ENCODE peak calls at places on chromosomes 16 and 17, in nine cellular contexts. One of them, this sample, is unnamed.

GRCh38 chr17:4903051-4903818 is at the start of gene CHRNE:
- DNase-seq in foreskin fibroblast: peak
- DNase-seq in fibroblast of lung: peak
- DNase-seq in fibroblast of mammary gland: peak
- DNase-seq in IMR-90: peak
- DNase-seq in upper lobe of right lung: no peak
- DNase-seq in fibroblast of the aortic adventitia: peak
- DNase-seq in cardiac fibroblast: peak
- DNase-seq in kidney: peak
- DNase-seq in this sample: peak

GRCh38 chr16:83931556-83931955 is 21.5 kb upstream of the OSGIN1 start:
- DNase-seq in kidney: peak
- DNase-seq in upper lobe of right lung: no peak
- DNase-seq in cardiac fibroblast: no peak
- DNase-seq in fibroblast of the aortic adventitia: no peak
- DNase-seq in IMR-90: no peak
- DNase-seq in foreskin fibroblast: no peak
- DNase-seq in fibroblast of lung: no peak
- DNase-seq in fibroblast of mammary gland: no peak
- DNase-seq in this sample: no peak

GRCh38 chr17:4375039-4375748 is 8.7 kb upstream of the UBE2G1 start:
- DNase-seq in kidney: peak
- DNase-seq in IMR-90: no peak
- DNase-seq in foreskin fibroblast: no peak
- DNase-seq in upper lobe of right lung: no peak
- DNase-seq in fibroblast of lung: no peak
- DNase-seq in cardiac fibroblast: no peak
- DNase-seq in fibroblast of the aortic adventitia: no peak
- DNase-seq in fibroblast of mammary gland: no peak
- DNase-seq in this sample: no peak

GRCh38 chr16:71172808-71173207 is 57.7 kb downstream of the HYDIN start:
- DNase-seq in fibroblast of the aortic adventitia: no peak
- DNase-seq in IMR-90: no peak
- DNase-seq in cardiac fibroblast: no peak
- DNase-seq in upper lobe of right lung: no peak
- DNase-seq in fibroblast of lung: no peak
- DNase-seq in kidney: no peak
- DNase-seq in foreskin fibroblast: no peak
- DNase-seq in fibroblast of mammary gland: no peak
- DNase-seq in this sample: no peak

GRCh38 chr17:66533572-66533971 is 231.2 kb downstream of the PRKCA start:
- DNase-seq in upper lobe of right lung: no peak
- DNase-seq in fibroblast of mammary gland: peak
- DNase-seq in kidney: no peak
- DNase-seq in fibroblast of lung: peak
- DNase-seq in foreskin fibroblast: no peak
- DNase-seq in cardiac fibroblast: no peak
- DNase-seq in fibroblast of the aortic adventitia: peak
- DNase-seq in IMR-90: peak
- DNase-seq in this sample: peak

GRCh38 chr17:4808378-4808767 is 1.4 kb downstream of the PLD2 start:
- DNase-seq in fibroblast of mammary gland: no peak
- DNase-seq in fibroblast of lung: peak
- DNase-seq in foreskin fibroblast: peak
- DNase-seq in upper lobe of right lung: peak
- DNase-seq in IMR-90: no peak
- DNase-seq in kidney: no peak
- DNase-seq in fibroblast of the aortic adventitia: peak
- DNase-seq in cardiac fibroblast: no peak
- DNase-seq in this sample: no peak

GRCh38 chr17:48351916-48352332 is 78.1 kb downstream of the SKAP1 start:
- DNase-seq in fibroblast of lung: peak
- DNase-seq in fibroblast of the aortic adventitia: peak
- DNase-seq in upper lobe of right lung: no peak
- DNase-seq in kidney: no peak
- DNase-seq in foreskin fibroblast: peak
- DNase-seq in IMR-90: peak
- DNase-seq in fibroblast of mammary gland: peak
- DNase-seq in cardiac fibroblast: peak
- DNase-seq in this sample: no peak

GRCh38 chr16:24041834-24042631 is 206.2 kb downstream of the PRKCB start:
- DNase-seq in fibroblast of the aortic adventitia: peak
- DNase-seq in foreskin fibroblast: peak
- DNase-seq in fibroblast of lung: peak
- DNase-seq in upper lobe of right lung: peak
- DNase-seq in fibroblast of mammary gland: peak
- DNase-seq in IMR-90: peak
- DNase-seq in cardiac fibroblast: peak
- DNase-seq in kidney: no peak
- DNase-seq in this sample: no peak

GRCh38 chr17:37465058-37465616 is 24.6 kb upstream of the DUSP14 start:
- DNase-seq in upper lobe of right lung: no peak
- DNase-seq in IMR-90: peak
- DNase-seq in kidney: no peak
- DNase-seq in fibroblast of the aortic adventitia: peak
- DNase-seq in cardiac fibroblast: peak
- DNase-seq in foreskin fibroblast: peak
- DNase-seq in fibroblast of lung: peak
- DNase-seq in fibroblast of mammary gland: peak
- DNase-seq in this sample: no peak

GRCh38 chr16:58337090-58337444 is 42.2 kb upstream of the PRSS54 start:
- DNase-seq in fibroblast of lung: no peak
- DNase-seq in cardiac fibroblast: no peak
- DNase-seq in upper lobe of right lung: no peak
- DNase-seq in foreskin fibroblast: no peak
- DNase-seq in kidney: no peak
- DNase-seq in fibroblast of mammary gland: no peak
- DNase-seq in fibroblast of the aortic adventitia: no peak
- DNase-seq in IMR-90: no peak
- DNase-seq in this sample: no peak
- H3K4me3 ChIP-seq in fibroblast of lung: peak
- H3K4me3 ChIP-seq in cardiac fibroblast: no peak
- H3K4me3 ChIP-seq in upper lobe of right lung: peak
- H3K4me3 ChIP-seq in foreskin fibroblast: peak
- H3K4me3 ChIP-seq in kidney: peak
- H3K4me3 ChIP-seq in fibroblast of mammary gland: no peak
- H3K4me3 ChIP-seq in fibroblast of the aortic adventitia: peak
- H3K4me3 ChIP-seq in IMR-90: no peak
- H3K4me3 ChIP-seq in this sample: peak

DNA sequence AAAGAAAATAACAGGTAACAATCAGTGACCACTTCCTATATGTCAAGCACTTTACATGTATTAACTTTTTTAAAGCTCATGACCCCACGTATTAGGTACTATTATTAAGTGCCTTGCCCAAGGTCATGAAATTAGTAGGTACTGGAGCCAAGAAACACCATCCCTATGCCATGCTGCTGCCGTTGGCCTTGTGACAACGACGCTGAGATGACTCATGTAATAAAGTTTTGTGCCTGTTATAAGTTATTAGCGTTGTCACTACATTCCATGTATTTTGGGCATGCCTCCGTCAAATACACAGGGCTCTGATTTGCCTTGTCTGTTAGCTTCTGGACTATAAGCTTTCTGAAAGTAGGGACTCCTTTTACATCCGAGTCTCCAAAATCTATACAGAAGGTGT is 1.4 kb downstream of the BBS2 start:
- DNase-seq in fibroblast of the aortic adventitia: no peak
- DNase-seq in kidney: no peak
- DNase-seq in foreskin fibroblast: peak
- DNase-seq in cardiac fibroblast: no peak
- DNase-seq in fibroblast of mammary gland: peak
- DNase-seq in fibroblast of lung: no peak
- DNase-seq in IMR-90: no peak
- DNase-seq in upper lobe of right lung: no peak
- DNase-seq in this sample: no peak
- H3K4me3 ChIP-seq in fibroblast of the aortic adventitia: no peak
- H3K4me3 ChIP-seq in kidney: no peak
- H3K4me3 ChIP-seq in foreskin fibroblast: no peak
- H3K4me3 ChIP-seq in cardiac fibroblast: no peak
- H3K4me3 ChIP-seq in fibroblast of mammary gland: no peak
- H3K4me3 ChIP-seq in fibroblast of lung: no peak
- H3K4me3 ChIP-seq in IMR-90: no peak
- H3K4me3 ChIP-seq in upper lobe of right lung: no peak
- H3K4me3 ChIP-seq in this sample: no peak

GRCh38 chr16:27408602-27409031 is 6.6 kb downstream of the IL21R start:
- DNase-seq in fibroblast of lung: no peak
- DNase-seq in fibroblast of mammary gland: no peak
- DNase-seq in fibroblast of the aortic adventitia: no peak
- DNase-seq in kidney: no peak
- DNase-seq in upper lobe of right lung: no peak
- DNase-seq in IMR-90: no peak
- DNase-seq in cardiac fibroblast: no peak
- DNase-seq in foreskin fibroblast: no peak
- DNase-seq in this sample: no peak

GRCh38 chr16:27408012-27408601 is 6.1 kb downstream of the IL21R start:
- DNase-seq in upper lobe of right lung: no peak
- DNase-seq in fibroblast of mammary gland: peak
- DNase-seq in foreskin fibroblast: peak
- DNase-seq in fibroblast of lung: peak
- DNase-seq in cardiac fibroblast: peak
- DNase-seq in IMR-90: peak
- DNase-seq in kidney: no peak
- DNase-seq in fibroblast of the aortic adventitia: peak
- DNase-seq in this sample: peak

GRCh38 chr16:27405546-27406451 is 3.8 kb downstream of the IL21R start:
- DNase-seq in fibroblast of mammary gland: peak
- DNase-seq in cardiac fibroblast: no peak
- DNase-seq in IMR-90: peak
- DNase-seq in upper lobe of right lung: no peak
- DNase-seq in foreskin fibroblast: peak
- DNase-seq in kidney: no peak
- DNase-seq in fibroblast of the aortic adventitia: peak
- DNase-seq in fibroblast of lung: peak
- DNase-seq in this sample: no peak

GRCh38 chr16:27407158-27407557 is 5.2 kb downstream of the IL21R start:
- DNase-seq in fibroblast of the aortic adventitia: no peak
- DNase-seq in IMR-90: no peak
- DNase-seq in fibroblast of mammary gland: no peak
- DNase-seq in cardiac fibroblast: no peak
- DNase-seq in upper lobe of right lung: no peak
- DNase-seq in foreskin fibroblast: no peak
- DNase-seq in kidney: no peak
- DNase-seq in fibroblast of lung: no peak
- DNase-seq in this sample: no peak

GRCh38 chr16:27406729-27407128 is 4.8 kb downstream of the IL21R start:
- DNase-seq in kidney: no peak
- DNase-seq in upper lobe of right lung: no peak
- DNase-seq in IMR-90: no peak
- DNase-seq in fibroblast of lung: no peak
- DNase-seq in cardiac fibroblast: no peak
- DNase-seq in fibroblast of the aortic adventitia: no peak
- DNase-seq in fibroblast of mammary gland: no peak
- DNase-seq in foreskin fibroblast: no peak
- DNase-seq in this sample: no peak
- H3K4me3 ChIP-seq in kidney: no peak
- H3K4me3 ChIP-seq in upper lobe of right lung: no peak
- H3K4me3 ChIP-seq in IMR-90: no peak
- H3K4me3 ChIP-seq in fibroblast of lung: no peak
- H3K4me3 ChIP-seq in cardiac fibroblast: no peak
- H3K4me3 ChIP-seq in fibroblast of the aortic adventitia: no peak
- H3K4me3 ChIP-seq in fibroblast of mammary gland: no peak
- H3K4me3 ChIP-seq in foreskin fibroblast: no peak
- H3K4me3 ChIP-seq in this sample: no peak

GRCh38 chr17:49998836-49999511 is 4.0 kb upstream of the DLX3 start:
- DNase-seq in fibroblast of lung: no peak
- DNase-seq in fibroblast of the aortic adventitia: no peak
- DNase-seq in fibroblast of mammary gland: no peak
- DNase-seq in cardiac fibroblast: no peak
- DNase-seq in foreskin fibroblast: no peak
- DNase-seq in kidney: no peak
- DNase-seq in upper lobe of right lung: peak
- DNase-seq in IMR-90: no peak
- DNase-seq in this sample: no peak

GRCh38 chr17:49996495-49997255 is 1.7 kb upstream of the DLX3 start:
- DNase-seq in cardiac fibroblast: peak
- DNase-seq in fibroblast of mammary gland: peak
- DNase-seq in fibroblast of the aortic adventitia: peak
- DNase-seq in kidney: peak
- DNase-seq in foreskin fibroblast: peak
- DNase-seq in upper lobe of right lung: peak
- DNase-seq in fibroblast of lung: peak
- DNase-seq in IMR-90: peak
- DNase-seq in this sample: no peak

GRCh38 chr17:49996121-49996494 is 1.1 kb upstream of the DLX3 start:
- DNase-seq in upper lobe of right lung: peak
- DNase-seq in foreskin fibroblast: no peak
- DNase-seq in cardiac fibroblast: no peak
- DNase-seq in kidney: no peak
- DNase-seq in fibroblast of lung: no peak
- DNase-seq in fibroblast of mammary gland: no peak
- DNase-seq in IMR-90: no peak
- DNase-seq in fibroblast of the aortic adventitia: no peak
- DNase-seq in this sample: no peak

GRCh38 chr17:49997773-49998703 is 3.0 kb upstream of the DLX3 start:
- DNase-seq in kidney: peak
- DNase-seq in upper lobe of right lung: peak
- DNase-seq in fibroblast of the aortic adventitia: peak
- DNase-seq in fibroblast of mammary gland: peak
- DNase-seq in fibroblast of lung: peak
- DNase-seq in IMR-90: peak
- DNase-seq in foreskin fibroblast: peak
- DNase-seq in cardiac fibroblast: peak
- DNase-seq in this sample: peak

GRCh38 chr17:49997256-49997735 is 2.3 kb upstream of the DLX3 start:
- DNase-seq in IMR-90: no peak
- DNase-seq in kidney: no peak
- DNase-seq in fibroblast of mammary gland: no peak
- DNase-seq in cardiac fibroblast: no peak
- DNase-seq in foreskin fibroblast: no peak
- DNase-seq in fibroblast of the aortic adventitia: no peak
- DNase-seq in upper lobe of right lung: no peak
- DNase-seq in fibroblast of lung: no peak
- DNase-seq in this sample: no peak
- H3K4me3 ChIP-seq in IMR-90: no peak
- H3K4me3 ChIP-seq in kidney: no peak
- H3K4me3 ChIP-seq in fibroblast of mammary gland: no peak
- H3K4me3 ChIP-seq in cardiac fibroblast: no peak
- H3K4me3 ChIP-seq in foreskin fibroblast: no peak
- H3K4me3 ChIP-seq in fibroblast of the aortic adventitia: no peak
- H3K4me3 ChIP-seq in upper lobe of right lung: no peak
- H3K4me3 ChIP-seq in fibroblast of lung: no peak
- H3K4me3 ChIP-seq in this sample: no peak

GRCh38 chr16:66950437-66950836 is 10.6 kb upstream of the CES3 start:
- DNase-seq in upper lobe of right lung: no peak
- DNase-seq in fibroblast of mammary gland: no peak
- DNase-seq in IMR-90: no peak
- DNase-seq in cardiac fibroblast: no peak
- DNase-seq in fibroblast of the aortic adventitia: no peak
- DNase-seq in kidney: no peak
- DNase-seq in foreskin fibroblast: no peak
- DNase-seq in fibroblast of lung: no peak
- DNase-seq in this sample: no peak
- H3K4me3 ChIP-seq in upper lobe of right lung: no peak
- H3K4me3 ChIP-seq in fibroblast of mammary gland: no peak
- H3K4me3 ChIP-seq in IMR-90: no peak
- H3K4me3 ChIP-seq in cardiac fibroblast: no peak
- H3K4me3 ChIP-seq in fibroblast of the aortic adventitia: no peak
- H3K4me3 ChIP-seq in kidney: peak
- H3K4me3 ChIP-seq in foreskin fibroblast: no peak
- H3K4me3 ChIP-seq in fibroblast of lung: no peak
- H3K4me3 ChIP-seq in this sample: no peak

GRCh38 chr16:85137323-85138072 is 25.2 kb upstream of the CIBAR2 start:
- DNase-seq in foreskin fibroblast: peak
- DNase-seq in fibroblast of mammary gland: peak
- DNase-seq in fibroblast of the aortic adventitia: peak
- DNase-seq in cardiac fibroblast: peak
- DNase-seq in IMR-90: peak
- DNase-seq in fibroblast of lung: peak
- DNase-seq in kidney: peak
- DNase-seq in upper lobe of right lung: peak
- DNase-seq in this sample: peak
- H3K4me3 ChIP-seq in foreskin fibroblast: peak
- H3K4me3 ChIP-seq in fibroblast of mammary gland: peak
- H3K4me3 ChIP-seq in fibroblast of the aortic adventitia: peak
- H3K4me3 ChIP-seq in cardiac fibroblast: peak
- H3K4me3 ChIP-seq in IMR-90: no peak
- H3K4me3 ChIP-seq in fibroblast of lung: no peak
- H3K4me3 ChIP-seq in kidney: peak
- H3K4me3 ChIP-seq in upper lobe of right lung: peak
- H3K4me3 ChIP-seq in this sample: peak

This sample was measured in skeletal muscle cell.